ENCODE peak calls at places on chromosomes 1 and 21, in seven cellular contexts. One of them, this sample, is unnamed.

GRCh38 chr1:181646723-181647122 is 163.4 kb downstream of the CACNA1E start:
- DNase-seq in M059J: no peak
- DNase-seq in fibroblast of the aortic adventitia: no peak
- DNase-seq in stimulated activated CD8-positive, alpha-beta memory T cell treated with anti-CD3 and anti-CD28 coated beads, Interleukin-2, amount 100 ng/mL, for 1 hour: no peak
- DNase-seq in GM20000: no peak
- DNase-seq in activated naive CD8-positive, alpha-beta T cell treated with anti-CD3 and anti-CD28 coated beads, Interleukin-2, amount 50 U/mL, for 16 hours: no peak
- DNase-seq in HCT116: no peak
- DNase-seq in this sample: no peak

GRCh38 chr1:212951058-212951923 is 950 bp downstream of the VASH2 start:
- DNase-seq in M059J: no peak
- DNase-seq in fibroblast of the aortic adventitia: no peak
- DNase-seq in stimulated activated CD8-positive, alpha-beta memory T cell treated with anti-CD3 and anti-CD28 coated beads, Interleukin-2, amount 100 ng/mL, for 1 hour: no peak
- DNase-seq in GM20000: peak
- DNase-seq in activated naive CD8-positive, alpha-beta T cell treated with anti-CD3 and anti-CD28 coated beads, Interleukin-2, amount 50 U/mL, for 16 hours: no peak
- DNase-seq in HCT116: no peak
- DNase-seq in this sample: no peak

GRCh38 chr1:183155939-183156338 is 30.1 kb upstream of the LAMC2 start:
- DNase-seq in M059J: no peak
- DNase-seq in fibroblast of the aortic adventitia: no peak
- DNase-seq in stimulated activated CD8-positive, alpha-beta memory T cell treated with anti-CD3 and anti-CD28 coated beads, Interleukin-2, amount 100 ng/mL, for 1 hour: no peak
- DNase-seq in GM20000: no peak
- DNase-seq in activated naive CD8-positive, alpha-beta T cell treated with anti-CD3 and anti-CD28 coated beads, Interleukin-2, amount 50 U/mL, for 16 hours: no peak
- DNase-seq in HCT116: no peak
- DNase-seq in this sample: no peak

GRCh38 chr1:218459878-218460277 is 114.7 kb downstream of the TGFB2 start:
- DNase-seq in M059J: peak
- DNase-seq in fibroblast of the aortic adventitia: peak
- DNase-seq in stimulated activated CD8-positive, alpha-beta memory T cell treated with anti-CD3 and anti-CD28 coated beads, Interleukin-2, amount 100 ng/mL, for 1 hour: no peak
- DNase-seq in GM20000: no peak
- DNase-seq in activated naive CD8-positive, alpha-beta T cell treated with anti-CD3 and anti-CD28 coated beads, Interleukin-2, amount 50 U/mL, for 16 hours: no peak
- DNase-seq in HCT116: peak
- DNase-seq in this sample: peak

GRCh38 chr1:27504588-27505419 is 14.8 kb upstream of the WASF2 start:
- DNase-seq in M059J: peak
- DNase-seq in fibroblast of the aortic adventitia: peak
- DNase-seq in stimulated activated CD8-positive, alpha-beta memory T cell treated with anti-CD3 and anti-CD28 coated beads, Interleukin-2, amount 100 ng/mL, for 1 hour: no peak
- DNase-seq in GM20000: no peak
- DNase-seq in activated naive CD8-positive, alpha-beta T cell treated with anti-CD3 and anti-CD28 coated beads, Interleukin-2, amount 50 U/mL, for 16 hours: no peak
- DNase-seq in HCT116: no peak
- DNase-seq in this sample: peak

GRCh38 chr1:27581823-27582243 is 22.1 kb downstream of the AHDC1 start:
- DNase-seq in M059J: no peak
- DNase-seq in fibroblast of the aortic adventitia: peak
- DNase-seq in stimulated activated CD8-positive, alpha-beta memory T cell treated with anti-CD3 and anti-CD28 coated beads, Interleukin-2, amount 100 ng/mL, for 1 hour: no peak
- DNase-seq in GM20000: no peak
- DNase-seq in activated naive CD8-positive, alpha-beta T cell treated with anti-CD3 and anti-CD28 coated beads, Interleukin-2, amount 50 U/mL, for 16 hours: no peak
- DNase-seq in HCT116: no peak
- DNase-seq in this sample: no peak

GRCh38 chr21:39071623-39072214 is 111.5 kb downstream of the PSMG1 start:
- DNase-seq in M059J: peak
- DNase-seq in fibroblast of the aortic adventitia: peak
- DNase-seq in stimulated activated CD8-positive, alpha-beta memory T cell treated with anti-CD3 and anti-CD28 coated beads, Interleukin-2, amount 100 ng/mL, for 1 hour: no peak
- DNase-seq in GM20000: no peak
- DNase-seq in activated naive CD8-positive, alpha-beta T cell treated with anti-CD3 and anti-CD28 coated beads, Interleukin-2, amount 50 U/mL, for 16 hours: no peak
- DNase-seq in HCT116: no peak
- DNase-seq in this sample: peak

GRCh38 chr1:115337633-115338456 is at the start of gene NGF:
- DNase-seq in M059J: peak
- DNase-seq in fibroblast of the aortic adventitia: peak
- DNase-seq in stimulated activated CD8-positive, alpha-beta memory T cell treated with anti-CD3 and anti-CD28 coated beads, Interleukin-2, amount 100 ng/mL, for 1 hour: no peak
- DNase-seq in GM20000: no peak
- DNase-seq in activated naive CD8-positive, alpha-beta T cell treated with anti-CD3 and anti-CD28 coated beads, Interleukin-2, amount 50 U/mL, for 16 hours: no peak
- DNase-seq in HCT116: no peak
- DNase-seq in this sample: no peak

GRCh38 chr1:170530972-170531757 is 801 bp upstream of the GORAB start:
- DNase-seq in M059J: no peak
- DNase-seq in fibroblast of the aortic adventitia: peak
- DNase-seq in stimulated activated CD8-positive, alpha-beta memory T cell treated with anti-CD3 and anti-CD28 coated beads, Interleukin-2, amount 100 ng/mL, for 1 hour: no peak
- DNase-seq in GM20000: no peak
- DNase-seq in activated naive CD8-positive, alpha-beta T cell treated with anti-CD3 and anti-CD28 coated beads, Interleukin-2, amount 50 U/mL, for 16 hours: no peak
- DNase-seq in HCT116: no peak
- DNase-seq in this sample: peak

GRCh38 chr21:45875881-45876280 is 105.7 kb upstream of the COL6A1 start:
- DNase-seq in M059J: no peak
- DNase-seq in fibroblast of the aortic adventitia: no peak
- DNase-seq in stimulated activated CD8-positive, alpha-beta memory T cell treated with anti-CD3 and anti-CD28 coated beads, Interleukin-2, amount 100 ng/mL, for 1 hour: no peak
- DNase-seq in GM20000: no peak
- DNase-seq in activated naive CD8-positive, alpha-beta T cell treated with anti-CD3 and anti-CD28 coated beads, Interleukin-2, amount 50 U/mL, for 16 hours: no peak
- DNase-seq in HCT116: no peak
- DNase-seq in this sample: no peak

GRCh38 chr1:204968946-204969345 is 74.1 kb upstream of the CNTN2 start:
- DNase-seq in M059J: no peak
- DNase-seq in fibroblast of the aortic adventitia: no peak
- DNase-seq in stimulated activated CD8-positive, alpha-beta memory T cell treated with anti-CD3 and anti-CD28 coated beads, Interleukin-2, amount 100 ng/mL, for 1 hour: no peak
- DNase-seq in GM20000: no peak
- DNase-seq in activated naive CD8-positive, alpha-beta T cell treated with anti-CD3 and anti-CD28 coated beads, Interleukin-2, amount 50 U/mL, for 16 hours: no peak
- DNase-seq in HCT116: no peak
- DNase-seq in this sample: no peak

GRCh38 chr1:152013664-152014237 is 20.1 kb upstream of the S100A10 start:
- DNase-seq in M059J: peak
- DNase-seq in fibroblast of the aortic adventitia: peak
- DNase-seq in stimulated activated CD8-positive, alpha-beta memory T cell treated with anti-CD3 and anti-CD28 coated beads, Interleukin-2, amount 100 ng/mL, for 1 hour: no peak
- DNase-seq in GM20000: no peak
- DNase-seq in activated naive CD8-positive, alpha-beta T cell treated with anti-CD3 and anti-CD28 coated beads, Interleukin-2, amount 50 U/mL, for 16 hours: no peak
- DNase-seq in HCT116: no peak
- DNase-seq in this sample: no peak

GRCh38 chr1:65339866-65340483 is 30.6 kb downstream of the DNAJC6 start:
- DNase-seq in M059J: peak
- DNase-seq in fibroblast of the aortic adventitia: peak
- DNase-seq in stimulated activated CD8-positive, alpha-beta memory T cell treated with anti-CD3 and anti-CD28 coated beads, Interleukin-2, amount 100 ng/mL, for 1 hour: no peak
- DNase-seq in GM20000: no peak
- DNase-seq in activated naive CD8-positive, alpha-beta T cell treated with anti-CD3 and anti-CD28 coated beads, Interleukin-2, amount 50 U/mL, for 16 hours: no peak
- DNase-seq in HCT116: no peak
- DNase-seq in this sample: no peak

GRCh38 chr1:153678519-153679336 is at the start of gene NPR1:
- DNase-seq in M059J: peak
- DNase-seq in fibroblast of the aortic adventitia: peak
- DNase-seq in stimulated activated CD8-positive, alpha-beta memory T cell treated with anti-CD3 and anti-CD28 coated beads, Interleukin-2, amount 100 ng/mL, for 1 hour: no peak
- DNase-seq in GM20000: peak
- DNase-seq in activated naive CD8-positive, alpha-beta T cell treated with anti-CD3 and anti-CD28 coated beads, Interleukin-2, amount 50 U/mL, for 16 hours: no peak
- DNase-seq in HCT116: no peak
- DNase-seq in this sample: no peak

GRCh38 chr1:58047265-58047858 is 499.2 kb downstream of the OMA1 start:
- DNase-seq in M059J: peak
- DNase-seq in fibroblast of the aortic adventitia: no peak
- DNase-seq in stimulated activated CD8-positive, alpha-beta memory T cell treated with anti-CD3 and anti-CD28 coated beads, Interleukin-2, amount 100 ng/mL, for 1 hour: no peak
- DNase-seq in GM20000: peak
- DNase-seq in activated naive CD8-positive, alpha-beta T cell treated with anti-CD3 and anti-CD28 coated beads, Interleukin-2, amount 50 U/mL, for 16 hours: no peak
- DNase-seq in HCT116: no peak
- DNase-seq in this sample: no peak

This sample was measured in stromal cell of bone marrow.